ENCODE peak calls at places on chromosomes 6 and 20, in nine cellular contexts. J, G, K, F, T, M, C, S and P are unnamed samples.

GRCh38 chr6:15299430-15300131 is 53.7 kb downstream of the JARID2 start:
- DNase-seq in J (peak; percentile 90), K (no peak), S (peak; percentile 48), G (peak; percentile 60), T (no peak), M (peak; percentile 34), F (no peak), C (peak; percentile 42), P (no peak)

GRCh38 chr6:8686077-8686476 is 250.7 kb upstream of the SLC35B3 start:
- DNase-seq in S (no peak), J (no peak), C (no peak), G (no peak), K (no peak), F (no peak), M (no peak), T (no peak), P (no peak)

GRCh38 chr6:7543761-7544424 is 2.4 kb downstream of the DSP start:
- DNase-seq in C (peak; percentile 24), S (no peak), T (no peak), K (peak; percentile 45), G (no peak), M (peak; percentile 20), J (no peak), F (no peak), P (peak; percentile 59)

GRCh38 chr6:18141805-18142590 is 12.9 kb downstream of the TPMT start:
- DNase-seq in J (no peak), T (no peak), M (no peak), F (no peak), C (no peak), G (no peak), S (no peak), K (peak; percentile 81), P (peak; percentile 46)

GRCh38 chr6:17058550-17058949 is 43.3 kb upstream of the STMND1 start:
- DNase-seq in F (no peak), C (no peak), K (no peak), G (no peak), J (no peak), T (no peak), M (no peak), S (no peak), P (no peak)

GRCh38 chr6:131970460-131970859 is 19.3 kb upstream of the CCN2 start:
- DNase-seq in S (no peak), G (peak; percentile 66), K (no peak), F (no peak), M (no peak), J (no peak), T (no peak), C (no peak), P (no peak)

GRCh38 chr20:57167971-57168693 is 98.3 kb downstream of the BMP7 start:
- DNase-seq in M (peak; percentile 74), S (peak; percentile 25), G (no peak), T (no peak), K (peak; percentile 45), F (no peak), J (no peak), C (peak; percentile 49), P (peak; percentile 32)

GRCh38 chr6:106451419-106451818 is 90.9 kb downstream of the CRYBG1 start:
- DNase-seq in F (no peak), G (no peak), K (no peak), J (no peak), T (peak; percentile 9), S (peak; percentile 44), C (no peak), M (no peak), P (no peak)

GRCh38 chr6:125019873-125020272 is 57.6 kb downstream of the RNF217 start:
- DNase-seq in G (no peak), S (no peak), K (peak; percentile 51), M (no peak), C (no peak), J (no peak), T (no peak), F (no peak), P (no peak)

GRCh38 chr6:37242429-37243052 is 15.0 kb upstream of the TBC1D22B start:
- DNase-seq in M (peak; percentile 93), T (peak; percentile 97), K (peak; percentile 91), C (peak; percentile 96), J (no peak), S (peak; percentile 97), F (no peak), G (peak; percentile 82), P (no peak)

GRCh38 chr6:135675862-135676261 is 175.6 kb upstream of the PDE7B start:
- DNase-seq in M (peak; percentile 38), K (peak; percentile 82), J (peak; percentile 4), T (peak; percentile 63), G (peak; percentile 22), S (peak; percentile 15), C (peak; percentile 70), F (no peak), P (peak; percentile 72)

GRCh38 chr6:49555951-49556350 is 5.5 kb downstream of the C6orf141 start:
- DNase-seq in K (no peak), S (no peak), G (no peak), F (no peak), M (peak; percentile 9), C (no peak), J (no peak), T (no peak), P (no peak)

GRCh38 chr6:92790381-92790780 is 629.0 kb downstream of the EPHA7 start:
- DNase-seq in J (no peak), F (no peak), K (peak; percentile 20), C (no peak), G (no peak), S (no peak), M (no peak), T (no peak), P (no peak)

GRCh38 chr6:8382434-8382833 is 52.9 kb downstream of the SLC35B3 start:
- DNase-seq in M (no peak), F (no peak), J (no peak), K (no peak), T (no peak), C (no peak), S (no peak), G (no peak), P (no peak)

GRCh38 chr6:107807186-107807585 is 16.9 kb downstream of the SCML4 start:
- DNase-seq in M (no peak), G (no peak), J (no peak), K (no peak), F (no peak), C (no peak), S (no peak), T (no peak), P (peak; percentile 33)

GRCh38 chr20:61682998-61683681 is 382.5 kb downstream of the TAF4 start:
- DNase-seq in K (no peak), G (no peak), S (peak; percentile 22), F (no peak), M (no peak), C (no peak), T (no peak), J (no peak), P (no peak)

GRCh38 chr20:21396045-21396893 is 1.1 kb downstream of the NKX2-4 start:
- DNase-seq in K (peak; percentile 56), F (no peak), G (no peak), T (peak; percentile 32), M (no peak), S (no peak), J (no peak), C (no peak), P (peak; percentile 64)
- H3K4me2 ChIP-seq in K (peak overlapping the region; percentile 10), F (peak overlapping the region; percentile 62), G (no peak overlapping the region), T (peak overlapping the region; percentile 3), M (no peak overlapping the region), S (peak overlapping the region; percentile 5), J (peak overlapping the region; percentile 71), C (peak overlapping the region; percentile 61), P (peak overlapping the region; percentile 39)

GRCh38 chr6:166341464-166341863 is 881 bp downstream of the SFT2D1 start:
- DNase-seq in C (no peak), J (no peak), M (no peak), T (no peak), F (no peak), K (no peak), G (no peak), S (peak; percentile 5), P (no peak)
- H3K4me2 ChIP-seq in C (peak overlapping the region; percentile 63), J (peak overlapping the region; percentile 94), M (peak overlapping the region; percentile 99), T (peak overlapping the region; percentile 96), F (peak overlapping the region; percentile 89), K (peak overlapping the region; percentile 9), G (peak overlapping the region; percentile 78), S (peak overlapping the region; percentile 82), P (peak overlapping the region; percentile 88)

GRCh38 chr6:53669592-53669991 is 4.0 kb upstream of the KLHL31 start:
- DNase-seq in C (no peak), G (no peak), K (no peak), J (no peak), T (no peak), S (no peak), M (no peak), F (no peak), P (no peak)

GRCh38 chr6:53662457-53662856 is 3.1 kb downstream of the KLHL31 start:
- DNase-seq in T (no peak), J (no peak), G (no peak), M (no peak), C (no peak), S (no peak), K (no peak), F (no peak), P (no peak)

GRCh38 chr6:53659458-53659857 is 6.1 kb downstream of the KLHL31 start:
- DNase-seq in T (no peak), K (no peak), J (no peak), F (no peak), G (no peak), C (no peak), M (peak; percentile 13), S (no peak), P (no peak)

GRCh38 chr6:53666271-53666626 is 693 bp upstream of the KLHL31 start:
- DNase-seq in F (no peak), G (no peak), T (no peak), C (no peak), S (no peak), J (no peak), K (no peak), M (no peak), P (no peak)

DNA sequence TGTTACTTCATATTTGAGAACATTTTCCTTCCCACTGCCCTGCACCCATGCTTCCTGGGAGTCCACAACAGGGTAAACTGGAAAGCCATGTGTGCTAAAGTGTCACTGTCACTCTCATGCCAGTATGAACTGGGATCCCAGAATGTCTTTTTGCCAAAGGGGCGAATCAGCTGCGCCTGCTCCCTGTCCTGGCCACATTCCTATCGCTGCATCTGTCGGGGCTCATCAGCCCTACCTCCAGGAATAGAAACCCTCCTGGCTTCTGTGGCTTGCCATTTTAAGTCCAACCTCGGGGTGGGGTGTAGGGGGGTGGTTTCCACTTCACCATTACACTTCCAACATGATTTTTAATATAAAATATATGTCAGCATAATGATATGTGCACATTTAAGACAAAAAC is 933 bp downstream of the KLHL31 start:
- DNase-seq in J (no peak), C (no peak), S (no peak), T (no peak), G (no peak), M (no peak), F (no peak), K (no peak), P (no peak)
- H3K4me2 ChIP-seq in J (no peak overlapping the region), C (no peak overlapping the region), S (no peak overlapping the region), T (no peak overlapping the region), G (no peak overlapping the region), M (no peak overlapping the region), F (no peak overlapping the region), K (no peak overlapping the region), P (no peak overlapping the region)

DNA sequence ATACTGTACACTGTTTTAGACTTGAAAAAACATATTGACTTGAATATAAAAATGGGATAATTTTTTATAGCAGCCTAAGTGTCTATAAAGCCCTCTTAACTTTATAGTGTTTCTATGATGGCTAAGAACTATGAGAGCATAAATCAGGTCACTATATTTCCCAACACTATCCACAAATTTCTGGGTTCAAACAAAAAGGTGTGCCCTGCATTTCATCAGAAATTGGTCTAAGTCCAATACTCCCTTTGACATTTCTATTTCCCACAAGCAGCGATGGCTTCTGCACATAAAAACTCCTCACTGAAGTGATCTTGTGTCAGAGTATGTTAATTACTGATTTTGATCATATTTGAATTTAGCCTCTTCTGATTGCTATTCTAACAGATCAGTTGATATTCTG is 143.9 kb downstream of the WDR27 start:
- DNase-seq in S (no peak), F (no peak), J (no peak), K (no peak), C (no peak), G (no peak), M (no peak), T (no peak), P (no peak)
- H3K4me2 ChIP-seq in S (peak overlapping the region; percentile 84), F (no peak overlapping the region), J (no peak overlapping the region), K (no peak overlapping the region), C (no peak overlapping the region), G (no peak overlapping the region), M (no peak overlapping the region), T (no peak overlapping the region), P (no peak overlapping the region)